ENCODE peak calls at places on chromosomes 7 and 10, in four cellular contexts. J is fibroblast of the aortic adventitia, M is AG04450, V is PC-3. N is an unnamed sample.

GRCh38 chr10:43644252-43644651 is 4.4 kb downstream of the ZNF32 start:
- DNase-seq in M (no peak), J (peak), V (no peak), N (peak)

GRCh38 chr7:72030994-72031667 is 381.0 kb downstream of the CALN1 start:
- DNase-seq in V (no peak), J (no peak), M (no peak), N (no peak)

GRCh38 chr10:52762088-52762487 is 10.5 kb downstream of the MBL2 start:
- DNase-seq in V (no peak), M (no peak), J (no peak), N (no peak)

GRCh38 chr10:107013258-107014001 is 151.1 kb downstream of the SORCS1 start:
- DNase-seq in V (no peak), M (no peak), J (no peak), N (no peak)

GRCh38 chr10:32253300-32253699 is 93.7 kb downstream of the EPC1 start:
- DNase-seq in M (no peak), V (peak), J (no peak), N (no peak)

GRCh38 chr10:128005858-128006257 is 99.0 kb downstream of the PTPRE start:
- DNase-seq in V (no peak), J (no peak), M (no peak), N (no peak)

GRCh38 chr7:34091330-34091917 is 186.1 kb downstream of the BMPER start:
- DNase-seq in M (peak), V (peak), J (peak), N (peak)

GRCh38 chr7:104951546-104951945 is 62.5 kb upstream of the KMT2E start:
- DNase-seq in M (no peak), V (no peak), J (peak), N (peak)

GRCh38 chr10:132447446-132448247 is 50.6 kb downstream of the PWWP2B start:
- DNase-seq in M (peak), J (peak), V (peak), N (peak)

GRCh38 chr10:62900829-62901571 is 84.8 kb upstream of the EGR2 start:
- DNase-seq in J (no peak), M (no peak), V (peak), N (peak)

GRCh38 chr10:33963656-33964175 is 629.2 kb upstream of the NRP1 start:
- DNase-seq in M (no peak), V (peak), J (peak), N (peak)

GRCh38 chr7:140702774-140703173 is 6.3 kb downstream of the NDUFB2 start:
- DNase-seq in J (no peak), M (no peak), V (no peak), N (no peak)

GRCh38 chr7:98856021-98856422 is 13.8 kb downstream of the TMEM130 start:
- DNase-seq in M (no peak), J (no peak), V (no peak), N (peak)

GRCh38 chr10:15595260-15595659 is 124.5 kb downstream of the ITGA8 start:
- DNase-seq in M (no peak), V (no peak), J (no peak), N (no peak)

GRCh38 chr10:33566001-33566400 is 231.5 kb upstream of the NRP1 start:
- DNase-seq in J (no peak), V (no peak), M (no peak), N (no peak)

GRCh38 chr10:67788028-67788886 is 49.7 kb downstream of the DNAJC12 start:
- DNase-seq in J (no peak), V (peak), M (no peak), N (no peak)

GRCh38 chr10:91953600-91954140 is 30.1 kb downstream of the BTAF1 start:
- DNase-seq in J (no peak), V (no peak), M (no peak), N (no peak)

GRCh38 chr7:90495241-90495640 is 25.8 kb downstream of the PTTG1IP2 start:
- DNase-seq in M (no peak), J (no peak), V (no peak), N (no peak)

DNA sequence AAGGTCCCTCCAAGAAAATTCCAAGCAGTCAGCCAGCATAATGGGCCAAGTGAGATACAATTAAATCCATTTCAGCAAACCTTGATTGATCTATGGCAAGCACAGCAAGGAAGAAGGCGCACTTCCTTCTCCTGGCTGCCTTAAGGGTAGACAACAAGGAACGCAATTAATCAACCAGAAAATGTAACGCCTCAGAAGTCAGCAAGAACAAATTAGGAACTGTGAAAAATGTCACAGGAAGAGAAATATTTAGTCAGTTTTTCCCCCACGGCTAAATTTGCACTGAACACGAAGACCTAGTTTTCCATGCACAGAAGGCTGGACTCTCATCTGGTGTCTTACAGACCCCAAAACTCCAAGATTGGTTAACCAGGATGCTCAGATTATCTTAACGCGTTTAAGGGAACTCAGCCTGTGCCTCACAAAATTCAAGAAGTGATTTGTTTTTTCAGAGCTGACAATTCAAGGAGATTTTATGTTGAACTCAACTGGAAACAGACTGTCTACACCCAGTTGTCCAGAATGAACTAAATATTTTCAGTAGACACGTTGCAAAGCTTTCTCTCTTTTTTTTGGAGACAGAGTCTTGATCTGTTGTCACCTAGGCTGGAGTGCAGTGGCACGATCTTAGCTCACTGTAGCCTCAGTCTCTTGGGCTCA is 14.3 kb downstream of the SNX8 start:
- DNase-seq in J (no peak), M (no peak), V (no peak), N (no peak)
- H3K4me3 ChIP-seq in J (no peak), M (peak), V (no peak), N (peak)

GRCh38 chr10:55410415-55410885 is 609.4 kb upstream of the PCDH15 start:
- DNase-seq in J (no peak), V (peak), M (no peak), N (peak)
- TF ChIP-seq CTCF in J (no peak), V (peak), M (no peak), N (peak)

DNA sequence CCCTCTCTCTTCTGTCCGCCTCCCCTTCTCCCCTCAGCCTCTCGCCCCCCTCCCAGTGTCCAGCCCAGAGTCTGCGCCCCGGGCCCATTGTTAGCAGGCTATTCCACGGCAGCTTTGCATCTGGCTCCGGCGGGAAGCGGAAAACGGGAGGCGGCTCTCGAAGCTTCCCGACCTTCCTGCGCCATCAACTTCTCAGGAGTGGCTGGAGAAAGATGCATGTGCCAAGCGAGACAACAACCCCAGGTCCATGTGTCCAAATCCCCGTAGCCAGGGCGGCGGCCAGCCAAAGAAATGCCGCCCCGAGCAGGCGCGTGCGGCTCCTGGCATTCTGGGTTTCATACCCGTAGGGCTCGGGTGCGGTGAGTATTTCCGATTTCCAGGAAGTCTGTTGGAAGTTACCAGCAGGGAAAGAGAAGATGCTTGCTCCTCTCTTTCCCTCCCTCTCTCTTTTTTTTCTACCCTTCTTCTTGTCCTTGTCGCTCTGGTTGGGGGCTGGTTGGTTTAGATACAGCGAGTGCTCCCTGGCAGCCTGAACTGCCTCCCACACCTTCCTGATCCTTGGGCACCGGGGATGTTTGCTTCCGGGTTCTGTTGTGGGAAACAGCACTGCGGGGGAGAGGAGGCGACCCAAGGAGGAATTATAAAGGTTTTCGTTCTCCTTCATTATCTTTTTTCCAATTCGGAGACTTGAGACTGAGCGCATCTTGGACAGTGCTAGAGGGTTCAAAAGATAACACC is 1.2 kb upstream of the HOXA2 start:
- DNase-seq in V (no peak), J (peak), M (no peak), N (no peak)
- H3K4me3 ChIP-seq in V (no peak), J (peak), M (peak), N (no peak)

GRCh38 chr7:127598318-127598717 is 4.8 kb downstream of the FSCN3 start:
- DNase-seq in V (peak), J (no peak), M (no peak), N (no peak)
- TF ChIP-seq CTCF in V (peak), J (peak), M (peak), N (peak)

DNA sequence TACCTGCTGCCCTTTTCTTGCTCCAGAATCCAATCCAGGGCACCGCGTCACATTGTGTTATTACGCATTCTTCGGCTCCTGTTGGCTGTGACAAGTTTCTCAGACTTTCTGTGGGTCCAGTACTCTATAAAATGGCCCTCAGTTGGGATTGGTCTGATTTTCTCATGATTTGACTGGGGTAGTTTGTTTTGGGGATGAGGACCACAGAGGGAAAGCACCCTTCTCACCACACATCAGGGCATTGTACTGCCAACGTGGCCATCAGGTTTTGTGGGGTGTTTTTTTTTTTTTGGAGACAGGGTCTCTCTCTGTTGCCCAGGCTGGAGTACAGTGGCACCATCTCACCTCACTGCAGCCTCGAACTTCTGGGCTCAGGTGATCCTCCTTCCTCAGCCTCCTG is 17.0 kb upstream of the ORAI2 start:
- DNase-seq in V (no peak), J (no peak), M (no peak), N (no peak)
- H3K4me3 ChIP-seq in V (no peak), J (no peak), M (no peak), N (no peak)

GRCh38 chr10:88076027-88076880 is 212.8 kb downstream of the PTEN start:
- DNase-seq in V (no peak), M (no peak), J (no peak), N (no peak)

GRCh38 chr10:88074971-88075370 is 211.5 kb downstream of the PTEN start:
- DNase-seq in J (no peak), V (no peak), M (no peak), N (no peak)

GRCh38 chr10:88081457-88082054 is 218.1 kb downstream of the PTEN start:
- DNase-seq in M (no peak), V (no peak), J (peak), N (no peak)

GRCh38 chr10:88080213-88080612 is 216.8 kb downstream of the PTEN start:
- DNase-seq in M (no peak), J (peak), V (no peak), N (peak)

DNA sequence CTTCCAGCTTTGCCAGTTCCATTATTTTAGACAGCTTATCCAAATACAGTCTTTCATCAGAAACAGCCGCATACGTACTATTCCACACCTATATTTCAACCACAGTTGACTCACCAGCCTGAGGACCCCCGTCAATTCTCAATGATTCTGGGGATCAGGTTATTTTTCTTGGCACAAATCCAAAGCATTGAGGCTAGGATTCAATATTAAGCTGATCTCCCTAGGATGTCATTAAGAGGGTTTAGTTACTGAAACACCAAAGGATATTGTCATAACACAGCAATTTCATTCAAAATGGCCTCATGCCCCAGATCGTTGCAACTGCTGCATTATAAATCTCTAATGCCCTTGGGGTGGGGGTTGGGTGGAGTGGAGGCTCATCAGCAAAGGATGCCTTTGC is 214.6 kb downstream of the PTEN start:
- DNase-seq in V (no peak), M (no peak), J (no peak), N (no peak)
- TF ChIP-seq CTCF in V (no peak), M (no peak), J (no peak), N (no peak)

GRCh38 chr7:135343361-135343760 is 109.7 kb downstream of the STRA8 start:
- DNase-seq in V (no peak), J (no peak), M (no peak), N (no peak)
- H3K4me3 ChIP-seq in V (no peak), J (no peak), M (no peak), N (no peak)

GRCh38 chr10:48607356-48608278 is 2.7 kb upstream of the ARHGAP22 start:
- DNase-seq in M (no peak), J (no peak), V (peak), N (peak)
- TF ChIP-seq CTCF in M (no peak), J (no peak), V (no peak), N (no peak)